ENCODE peak calls at places on chromosomes 11 and 22, in five cellular contexts. N is fibroblast of mammary gland, I is H9, B is lower leg skin, P is neural progenitor cell. X is an unnamed sample.

GRCh38 chr11:21446939-21447590 is 745.8 kb upstream of the ANO5 start:
- DNase-seq in N (no peak), I (no peak), B (no peak), P (no peak), X (no peak)

GRCh38 chr11:133947298-133947905 is 9.4 kb downstream of the IGSF9B start:
- DNase-seq in N (peak; percentile 40), I (peak; percentile 88), B (no peak), P (peak; percentile 91), X (peak; percentile 81)

GRCh38 chr22:46031066-46031465 is 54.1 kb upstream of the WNT7B start:
- DNase-seq in N (no peak), I (no peak), B (no peak), P (no peak), X (no peak)

GRCh38 chr11:121580154-121580553 is 127.4 kb upstream of the SORL1-AS1 start:
- DNase-seq in N (no peak), I (no peak), B (no peak), P (no peak), X (no peak)

GRCh38 chr11:101848262-101848661 is 66.5 kb upstream of the CEP126 start:
- DNase-seq in N (peak; percentile 46), I (no peak), B (no peak), P (peak; percentile 20), X (no peak)

GRCh38 chr11:46247090-46247489 is 30.4 kb upstream of the CREB3L1 start:
- DNase-seq in N (peak; percentile 70), I (no peak), B (no peak), P (no peak), X (no peak)

GRCh38 chr22:21876486-21877176 is 9.2 kb upstream of the MAPK1 start:
- DNase-seq in N (peak; percentile 73), I (no peak), B (no peak), P (no peak), X (no peak)

GRCh38 chr22:47367993-47368945 is 605.8 kb downstream of the TBC1D22A start:
- DNase-seq in N (no peak), I (peak; percentile 5), B (no peak), P (no peak), X (no peak)

GRCh38 chr11:13313005-13313819 is 35.6 kb downstream of the BMAL1 start:
- DNase-seq in N (peak; percentile 54), I (no peak), B (no peak), P (no peak), X (no peak)

GRCh38 chr11:34963351-34963750 is 46.9 kb downstream of the PDHX start:
- DNase-seq in N (no peak), I (no peak), B (no peak), P (no peak), X (no peak)

GRCh38 chr11:47523491-47524199 is 29.3 kb downstream of the CELF1 start:
- DNase-seq in N (peak; percentile 92), I (no peak), B (peak; percentile 70), P (no peak), X (no peak)

GRCh38 chr22:21816787-21817496 is 50.5 kb downstream of the MAPK1 start:
- DNase-seq in N (peak; percentile 94), I (no peak), B (no peak), P (no peak), X (no peak)

GRCh38 chr11:117574551-117574950 is 222.5 kb downstream of the DSCAML1 start:
- DNase-seq in N (no peak), I (no peak), B (no peak), P (no peak), X (no peak)

GRCh38 chr11:2804701-2805387 is 80.7 kb downstream of the CDKN1C start:
- DNase-seq in N (no peak), I (peak; percentile 26), B (no peak), P (peak; percentile 36), X (no peak)

GRCh38 chr11:33743291-33743690 is 7.1 kb upstream of the CD59 start:
- DNase-seq in N (no peak), I (no peak), B (no peak), P (no peak), X (no peak)

GRCh38 chr22:31846161-31847115 is 92.6 kb downstream of the DEPDC5 start:
- DNase-seq in N (peak; percentile 57), I (no peak), B (no peak), P (no peak), X (no peak)

GRCh38 chr11:82927264-82927880 is 25.8 kb downstream of the DDIAS start:
- DNase-seq in N (peak; percentile 68), I (no peak), B (no peak), P (peak; percentile 61), X (no peak)

GRCh38 chr11:48022445-48022844 is 42.1 kb downstream of the PTPRJ start:
- DNase-seq in N (no peak), I (no peak), B (no peak), P (no peak), X (no peak)

GRCh38 chr11:1920128-1920908 is 815 bp downstream of the TNNT3 start:
- DNase-seq in N (no peak), I (no peak), B (no peak), P (peak; percentile 1), X (no peak)

GRCh38 chr11:66070604-66071325 is 693 bp downstream of the PACS1 start:
- DNase-seq in N (peak; percentile 24), I (peak; percentile 44), B (peak; percentile 50), P (peak; percentile 45), X (peak; percentile 47)

GRCh38 chr11:78731008-78731407 is 156.3 kb upstream of the NARS2 start:
- DNase-seq in N (peak; percentile 18), I (no peak), B (no peak), P (no peak), X (no peak)

GRCh38 chr11:119525180-119525854 is 102.3 kb upstream of the THY1 start:
- DNase-seq in N (no peak), I (no peak), B (no peak), P (no peak), X (no peak)

GRCh38 chr11:132646890-132647289 is 885.4 kb downstream of the OPCML start:
- DNase-seq in N (no peak), I (no peak), B (no peak), P (no peak), X (no peak)

GRCh38 chr11:74169736-74170458 is 905 bp downstream of the C2CD3 start:
- DNase-seq in N (no peak), I (no peak), B (no peak), P (no peak), X (no peak)

GRCh38 chr11:119907122-119907933 is 178.3 kb upstream of the NECTIN1 start:
- DNase-seq in N (no peak), I (no peak), B (no peak), P (no peak), X (no peak)

GRCh38 chr11:68064876-68065275 is 26.1 kb downstream of the TCIRG1 start:
- DNase-seq in N (no peak), I (no peak), B (no peak), P (no peak), X (no peak)

GRCh38 chr22:39724390-39724789 is 153.8 kb downstream of the CACNA1I start:
- DNase-seq in N (peak; percentile 3), I (peak; percentile 50), B (no peak), P (no peak), X (no peak)

GRCh38 chr11:125170406-125171031 is 6.0 kb downstream of the PKNOX2 start:
- DNase-seq in N (peak; percentile 68), I (no peak), B (no peak), P (peak; percentile 65), X (no peak)

GRCh38 chr11:85799142-85799541 is 11.8 kb downstream of the SYTL2 start:
- DNase-seq in N (no peak), I (no peak), B (no peak), P (no peak), X (no peak)

GRCh38 chr22:37930270-37930951 is 23.0 kb downstream of the C22orf23 start:
- DNase-seq in N (peak; percentile 49), I (peak; percentile 56), B (no peak), P (peak; percentile 34), X (no peak)
- TF ChIP-seq CTCF in N (peak; percentile 59), I (peak; percentile 59), B (no peak), P (peak; percentile 43), X (peak; percentile 21)

DNA sequence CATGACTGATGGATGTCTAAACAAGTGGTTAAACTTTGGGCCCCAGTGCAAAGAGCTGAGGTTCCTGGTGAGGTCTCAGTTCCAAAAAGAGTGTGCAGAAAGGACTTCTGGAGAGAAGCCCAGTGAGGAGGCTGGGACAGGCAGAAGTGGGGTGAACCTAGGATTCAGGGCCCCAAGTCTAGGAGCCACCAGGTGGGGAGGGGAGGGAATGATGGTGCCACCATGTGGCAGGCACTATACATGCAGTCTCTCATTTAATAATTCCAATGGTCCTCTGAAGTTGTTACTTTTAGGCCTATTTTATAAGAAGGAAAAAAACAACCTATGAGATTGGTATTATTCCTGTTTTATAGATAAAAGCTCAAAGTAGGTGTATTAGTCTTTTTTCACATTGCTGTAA is 102.0 kb downstream of the INSC start:
- DNase-seq in N (no peak), I (no peak), B (no peak), P (no peak), X (no peak)
- TF ChIP-seq CTCF in N (peak; percentile 65), I (peak; percentile 73), B (no peak), P (peak; percentile 69), X (peak; percentile 65)

GRCh38 chr22:27934069-27934468 is 15.0 kb upstream of the PITPNB start:
- DNase-seq in N (no peak), I (no peak), B (no peak), P (no peak), X (no peak)

GRCh38 chr22:27935897-27936296 is 16.8 kb upstream of the PITPNB start:
- DNase-seq in N (no peak), I (no peak), B (no peak), P (no peak), X (no peak)

GRCh38 chr22:27941143-27941542 is 22.1 kb upstream of the PITPNB start:
- DNase-seq in N (no peak), I (no peak), B (no peak), P (no peak), X (no peak)

GRCh38 chr22:27933186-27933983 is 14.3 kb upstream of the PITPNB start:
- DNase-seq in N (no peak), I (no peak), B (no peak), P (no peak), X (no peak)

DNA sequence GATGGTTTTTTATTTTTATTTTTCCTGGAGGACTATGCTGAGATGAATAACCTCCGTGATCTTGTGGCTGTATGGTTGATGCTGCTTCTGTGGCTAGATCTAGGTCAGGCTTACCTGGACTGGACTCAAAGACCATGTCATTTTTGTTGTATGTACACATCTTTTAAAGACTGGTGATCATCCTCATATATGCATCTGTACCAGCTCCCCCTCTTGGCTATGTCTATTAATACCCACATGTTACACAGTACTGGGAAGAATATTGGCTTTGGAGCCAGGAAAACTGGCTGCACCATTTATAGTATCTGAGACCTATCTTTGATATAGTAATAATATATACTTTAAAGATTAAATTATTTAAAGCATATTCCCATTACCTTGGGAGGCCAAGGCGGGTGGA is 18.4 kb upstream of the PITPNB start:
- DNase-seq in N (no peak), I (no peak), B (no peak), P (no peak), X (no peak)
- TF ChIP-seq CTCF in N (peak; percentile 12), I (no peak), B (no peak), P (no peak), X (no peak)

GRCh38 chr11:14409891-14410290 is 50.9 kb upstream of the RRAS2 start:
- DNase-seq in N (no peak), I (no peak), B (no peak), P (no peak), X (no peak)

GRCh38 chr11:14411818-14412217 is 52.8 kb upstream of the RRAS2 start:
- DNase-seq in N (peak; percentile 97), I (no peak), B (peak; percentile 59), P (no peak), X (no peak)

GRCh38 chr11:14417186-14417585 is 58.2 kb upstream of the RRAS2 start:
- DNase-seq in N (peak; percentile 56), I (no peak), B (no peak), P (no peak), X (no peak)

GRCh38 chr11:14414470-14415461 is 55.8 kb upstream of the RRAS2 start:
- DNase-seq in N (peak; percentile 54), I (no peak), B (no peak), P (no peak), X (no peak)

GRCh38 chr11:14413307-14414072 is 54.5 kb upstream of the RRAS2 start:
- DNase-seq in N (peak; percentile 87), I (peak; percentile 82), B (no peak), P (peak; percentile 67), X (peak; percentile 36)
- TF ChIP-seq CTCF in N (peak; percentile 56), I (peak; percentile 71), B (no peak), P (peak; percentile 57), X (peak; percentile 54)

X was measured in endothelial cell.